ENCODE peak calls at places on chromosome 20, in nine cellular contexts. Q is fibroblast of pulmonary artery; D is A549; Y is uterus; L is CD8-positive, alpha-beta T cell; K is neural progenitor cell; H is OCI-LY7; R is pancreas; Z is WERI-Rb-1. T is an unnamed sample.

GRCh38 chr20:60095456-60095855 is 137.2 kb downstream of the CDH26 start:
- DNase-seq in D (no peak), Z (no peak), L (no peak), K (no peak), Y (no peak), R (no peak), Q (no peak), H (no peak), T (peak; percentile 4)

GRCh38 chr20:60819511-60819910 is 432.6 kb upstream of the CDH4 start:
- DNase-seq in R (no peak), L (no peak), K (no peak), Z (no peak), Y (no peak), H (no peak), D (no peak), Q (no peak), T (no peak)

GRCh38 chr20:37845261-37845681 is 57.7 kb upstream of the VSTM2L start:
- DNase-seq in H (no peak), L (no peak), Y (no peak), K (no peak), R (peak; percentile 42), Q (no peak), D (no peak), Z (no peak), T (no peak)

GRCh38 chr20:61346996-61347906 is 95.2 kb downstream of the CDH4 start:
- DNase-seq in H (no peak), Z (no peak), L (no peak), Y (no peak), Q (no peak), R (no peak), D (no peak), K (no peak), T (no peak)

GRCh38 chr20:20465259-20465658 is 97.4 kb downstream of the INSM1 start:
- DNase-seq in H (peak; percentile 13), R (no peak), L (no peak), K (peak; percentile 57), D (no peak), Y (no peak), Z (no peak), Q (no peak), T (no peak)

GRCh38 chr20:41734506-41734945 is 116.3 kb upstream of the CHD6 start:
- DNase-seq in H (peak; percentile 51), R (peak; percentile 18), Q (peak; percentile 59), D (peak; percentile 50), Y (no peak), K (peak; percentile 67), Z (peak; percentile 52), L (peak; percentile 2), T (peak; percentile 50)

GRCh38 chr20:46215913-46216707 is 92.2 kb downstream of the CDH22 start:
- DNase-seq in Q (peak; percentile 16), L (no peak), K (peak; percentile 87), Z (peak; percentile 69), D (peak; percentile 70), H (no peak), Y (no peak), R (no peak), T (peak; percentile 5)

GRCh38 chr20:25547063-25547462 is 38.3 kb downstream of the NINL start:
- DNase-seq in L (no peak), Y (no peak), Q (no peak), Z (peak; percentile 89), H (no peak), R (no peak), D (no peak), K (no peak), T (no peak)

GRCh38 chr20:33442136-33443005 is 1.2 kb downstream of the SNTA1 start:
- DNase-seq in L (no peak), Q (no peak), H (peak; percentile 66), R (no peak), D (no peak), Y (no peak), K (no peak), Z (no peak), T (no peak)

GRCh38 chr20:24718696-24719095 is 230.4 kb upstream of the CST7 start:
- DNase-seq in Y (no peak), L (no peak), D (no peak), R (no peak), Z (no peak), Q (no peak), H (no peak), K (no peak), T (no peak)

GRCh38 chr20:62308102-62308822 is 5.5 kb downstream of the ADRM1 start:
- DNase-seq in H (no peak), L (no peak), Y (no peak), Q (no peak), D (no peak), Z (no peak), K (no peak), R (no peak), T (no peak)

GRCh38 chr20:48474022-48474421 is 353.8 kb downstream of the PREX1 start:
- DNase-seq in R (no peak), Y (no peak), D (no peak), Q (no peak), Z (no peak), K (no peak), H (no peak), L (no peak), T (no peak)

GRCh38 chr20:55252525-55252924 is 752.8 kb downstream of the CBLN4 start:
- DNase-seq in Y (no peak), L (no peak), H (no peak), K (no peak), Q (no peak), Z (no peak), R (no peak), D (no peak), T (no peak)

GRCh38 chr20:51667002-51667408 is 101.2 kb downstream of the ATP9A start:
- DNase-seq in Y (no peak), D (no peak), H (peak; percentile 58), L (peak; percentile 10), K (no peak), R (no peak), Z (no peak), Q (no peak), T (no peak)

GRCh38 chr20:51668932-51669331 is 99.3 kb downstream of the ATP9A start:
- DNase-seq in Z (no peak), R (no peak), K (no peak), L (no peak), Q (no peak), H (no peak), Y (no peak), D (no peak), T (no peak)

GRCh38 chr20:51666126-51666525 is 102.1 kb downstream of the ATP9A start:
- DNase-seq in Y (no peak), R (no peak), H (no peak), Q (no peak), Z (no peak), K (no peak), L (no peak), D (no peak), T (no peak)

GRCh38 chr20:51668515-51668914 is 99.7 kb downstream of the ATP9A start:
- DNase-seq in R (no peak), L (no peak), K (no peak), Z (no peak), H (no peak), Q (no peak), Y (no peak), D (no peak), T (no peak)

DNA sequence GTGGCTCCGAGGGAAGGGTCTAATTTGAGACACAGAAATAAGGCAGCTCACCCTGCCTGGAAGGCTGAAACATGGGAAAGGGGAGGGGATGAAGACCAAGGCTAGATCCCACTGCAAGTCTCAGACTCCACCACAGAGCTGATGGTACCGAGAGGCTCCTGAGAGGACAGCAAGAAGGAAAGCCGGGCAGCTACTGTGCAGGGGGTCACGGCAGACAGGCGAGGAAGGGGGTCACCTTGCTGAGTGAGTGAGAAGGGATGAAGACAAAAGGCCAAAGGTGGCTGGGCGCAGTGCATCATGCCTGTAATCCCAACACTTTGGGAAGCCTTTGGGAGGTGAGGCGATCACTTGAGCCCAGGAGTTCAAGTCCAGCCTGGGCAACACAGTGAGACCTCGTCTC is 100.7 kb downstream of the ATP9A start:
- DNase-seq in Z (no peak), D (no peak), R (no peak), Y (no peak), K (no peak), H (no peak), Q (no peak), L (no peak), T (no peak)
- H3K4me3 ChIP-seq in Z (no peak overlapping the region), D (no peak overlapping the region), R (no peak overlapping the region), Y (no peak overlapping the region), K (no peak overlapping the region), H (no peak overlapping the region), Q (no peak overlapping the region), L (no peak overlapping the region), T (no peak overlapping the region)

GRCh38 chr20:653590-654426 is 808 bp upstream of the SRXN1 start:
- DNase-seq in D (no peak), R (peak; percentile 24), L (no peak), Q (no peak), K (no peak), H (no peak), Z (no peak), Y (no peak), T (no peak)
- TF ChIP-seq CTCF in D (peak; percentile 14), R (no peak), L (peak; percentile 52), Q (no peak), K (no peak), H (no peak), Z (no peak), Y (no peak), T (no peak)

GRCh38 chr20:34560141-34560523 is 1.6 kb downstream of the MAP1LC3A start:
- DNase-seq in D (no peak), Y (peak; percentile 26), Q (no peak), R (no peak), K (no peak), Z (no peak), H (no peak), L (no peak), T (no peak)

GRCh38 chr20:34560614-34561013 is 2.1 kb downstream of the MAP1LC3A start:
- DNase-seq in Y (no peak), L (no peak), Q (no peak), D (no peak), Z (no peak), H (no peak), R (no peak), K (no peak), T (no peak)

GRCh38 chr20:34558320-34559202 is at the start of gene MAP1LC3A:
- DNase-seq in D (peak; percentile 91), Y (peak; percentile 95), H (no peak), Q (peak; percentile 97), Z (no peak), K (peak; percentile 98), L (peak; percentile 78), R (peak; percentile 87), T (peak; percentile 93)

GRCh38 chr20:34557936-34558319 is 590 bp upstream of the MAP1LC3A start:
- DNase-seq in R (no peak), Q (no peak), Y (no peak), Z (no peak), H (no peak), K (no peak), D (no peak), L (no peak), T (no peak)

GRCh38 chr20:34559311-34560140 is 1.0 kb downstream of the MAP1LC3A start:
- DNase-seq in D (no peak), R (no peak), K (peak; percentile 20), H (no peak), Y (peak; percentile 41), L (no peak), Q (no peak), Z (no peak), T (no peak)
- H3K4me3 ChIP-seq in D (peak overlapping the region; percentile 67), R (no peak overlapping the region), K (peak overlapping the region; percentile 60), H (no peak overlapping the region), Y (peak overlapping the region; percentile 59), L (no peak overlapping the region), Q (peak overlapping the region; percentile 78), Z (no peak overlapping the region), T (peak overlapping the region; percentile 76)

GRCh38 chr20:56582557-56582956 is 46.5 kb upstream of the TFAP2C start:
- DNase-seq in Z (no peak), Q (no peak), R (no peak), Y (no peak), D (no peak), K (no peak), L (no peak), H (no peak), T (no peak)
- TF ChIP-seq CTCF in Z (no peak), Q (no peak), R (no peak), Y (no peak), D (no peak), K (no peak), L (no peak), H (no peak), T (no peak)

T was measured in fibroblast of the aortic adventitia.